ENCODE peak calls at places on chromosomes 11 and 22, in nine cellular contexts. U is GM23248; B is CD4-positive, CD25-positive, alpha-beta regulatory T cell; T is spleen; L is psoas muscle; A is hepatocyte; S is aorta; N is stomach; H is heart right ventricle. F is an unnamed sample. For H3K4me1 and H3K36me3, the result is how much of the 10 kb centered on the place peaks cover.

GRCh38 chr11:126781942-126782341 is 218.6 kb downstream of the KIRREL3 start:
- DNase-seq in U (no peak), H (no peak), S (no peak), T (no peak), B (no peak), L (no peak), N (no peak), A (no peak), F (no peak)

GRCh38 chr11:46491661-46492331 is 100.2 kb upstream of the CHRM4 start:
- DNase-seq in U (peak), N (no peak), H (no peak), T (no peak), S (no peak), A (no peak), B (no peak), L (no peak), F (no peak)

GRCh38 chr11:112288021-112288420 is 27.4 kb upstream of the PLET1 start:
- DNase-seq in S (no peak), T (no peak), B (no peak), U (no peak), A (no peak), N (no peak), H (no peak), L (no peak), F (no peak)

GRCh38 chr11:47494996-47495855 is 46.3 kb upstream of the RAPSN start:
- DNase-seq in U (peak), B (no peak), S (no peak), T (no peak), H (no peak), L (no peak), A (no peak), N (no peak), F (no peak)

GRCh38 chr22:29400576-29400975 is 12.2 kb upstream of the AP1B1 start:
- DNase-seq in A (no peak), N (no peak), T (no peak), H (no peak), L (no peak), S (no peak), B (no peak), U (no peak), F (no peak)

GRCh38 chr11:3155691-3156258 is 9.3 kb downstream of the OSBPL5 start:
- DNase-seq in T (peak), H (peak), L (peak), S (peak), N (no peak), B (no peak), U (peak), A (no peak), F (peak)

GRCh38 chr11:6303657-6304056 is 16.6 kb downstream of the CAVIN3 start:
- DNase-seq in H (no peak), B (no peak), U (no peak), S (no peak), N (no peak), T (no peak), L (no peak), A (no peak), F (no peak)

GRCh38 chr11:119461250-119461963 is 38.4 kb upstream of the THY1 start:
- DNase-seq in U (peak), H (no peak), N (no peak), T (no peak), L (no peak), S (no peak), A (no peak), B (no peak), F (no peak)

GRCh38 chr11:67056640-67057409 is at the start of gene RHOD:
- DNase-seq in B (peak), T (peak), H (peak), L (no peak), A (peak), U (peak), S (peak), N (peak), F (peak)

GRCh38 chr11:445765-446588 is 4.1 kb upstream of the PTDSS2 start:
- DNase-seq in S (peak), U (no peak), H (no peak), N (no peak), L (no peak), B (no peak), A (peak), T (no peak), F (no peak)

GRCh38 chr22:44098021-44098739 is 74.1 kb downstream of the PARVB start:
- DNase-seq in S (peak), U (no peak), B (no peak), H (no peak), T (peak), N (no peak), L (peak), A (no peak), F (peak)

GRCh38 chr22:50047346-50047745 is 10.8 kb downstream of the TTLL8 start:
- DNase-seq in A (no peak), B (no peak), U (no peak), H (no peak), S (peak), T (no peak), L (no peak), N (no peak), F (peak)

GRCh38 chr11:102467853-102468580 is 15.5 kb upstream of the TMEM123 start:
- DNase-seq in T (no peak), N (no peak), H (no peak), S (no peak), A (no peak), U (no peak), B (no peak), L (no peak), F (no peak)

GRCh38 chr11:2804701-2805387 is 80.7 kb downstream of the CDKN1C start:
- DNase-seq in T (peak), A (no peak), B (no peak), N (peak), S (peak), U (no peak), L (peak), H (peak), F (peak)

GRCh38 chr11:2898366-2899079 is 12.9 kb upstream of the CDKN1C start:
- DNase-seq in T (peak), N (peak), H (peak), L (peak), U (peak), B (peak), A (peak), S (no peak), F (peak)

GRCh38 chr22:29717789-29718188 is 2.0 kb upstream of the CABP7 start:
- DNase-seq in B (no peak), T (no peak), N (no peak), S (no peak), U (no peak), H (no peak), A (no peak), L (no peak), F (no peak)

GRCh38 chr22:23183107-23183698 is 2.9 kb downstream of the BCR start:
- DNase-seq in N (peak), B (peak), U (peak), A (peak), H (no peak), S (no peak), T (no peak), L (no peak), F (peak)

GRCh38 chr22:42440728-42441127 is 8.5 kb upstream of the NFAM1 start:
- DNase-seq in U (no peak), H (no peak), N (no peak), S (no peak), T (no peak), B (no peak), L (no peak), A (no peak), F (no peak)

GRCh38 chr11:89437317-89437716 is 53.9 kb downstream of the NOX4 start:
- DNase-seq in S (no peak), U (no peak), T (no peak), B (no peak), N (no peak), A (no peak), H (no peak), L (no peak), F (no peak)

GRCh38 chr11:29119691-29120328 is 897.0 kb downstream of the KCNA4 start:
- DNase-seq in T (no peak), S (no peak), H (no peak), N (no peak), L (no peak), B (no peak), U (peak), A (peak), F (no peak)

GRCh38 chr11:61172353-61172752 is 11.1 kb upstream of the VPS37C start:
- DNase-seq in S (no peak), N (peak), H (no peak), T (no peak), L (no peak), U (no peak), B (no peak), A (no peak), F (no peak)

GRCh38 chr11:115941481-115941993 is 437.3 kb upstream of the CADM1 start:
- DNase-seq in A (no peak), S (no peak), T (no peak), B (no peak), U (no peak), H (peak), L (no peak), N (no peak), F (peak)

GRCh38 chr11:62390727-62391126 is 28.1 kb upstream of the SCGB1A1 start:
- DNase-seq in N (no peak), S (no peak), B (no peak), T (no peak), U (peak), H (no peak), A (no peak), L (no peak), F (no peak)

GRCh38 chr22:40668611-40669390 is 10.5 kb upstream of the MCHR1 start:
- DNase-seq in U (peak), S (no peak), T (no peak), H (no peak), L (no peak), B (peak), A (peak), N (no peak), F (no peak)

GRCh38 chr22:41596776-41597634 is 7.4 kb upstream of the PMM1 start:
- DNase-seq in A (peak), H (peak), U (peak), B (peak), S (peak), N (peak), T (peak), L (peak), F (peak)

GRCh38 chr11:128054323-128054910 is 532.9 kb downstream of the ETS1 start:
- DNase-seq in L (no peak), T (no peak), N (no peak), H (no peak), U (peak), B (peak), A (no peak), S (no peak), F (no peak)

GRCh38 chr22:49362393-49362792 is 465.3 kb downstream of the BRD1 start:
- DNase-seq in S (peak), A (peak), T (peak), B (no peak), L (no peak), H (no peak), N (peak), U (no peak), F (no peak)

GRCh38 chr11:116930177-116930576 is 92.8 kb upstream of the APOA1 start:
- DNase-seq in S (no peak), L (no peak), T (peak), A (peak), N (no peak), H (no peak), U (peak), B (peak), F (no peak)

GRCh38 chr11:61120865-61121831 is 18.9 kb downstream of the CD5 start:
- DNase-seq in A (peak), H (peak), N (peak), L (no peak), U (peak), B (peak), S (peak), T (no peak), F (peak)

GRCh38 chr11:9732453-9732852 is 68.6 kb downstream of the SWAP70 start:
- DNase-seq in U (no peak), A (no peak), T (no peak), B (no peak), S (no peak), H (no peak), L (no peak), N (no peak), F (no peak)
- H3K4me1 ChIP-seq in U (under half), A (under half), T (under half), B (under half), S (under half), H (under half), L (under half), N (under half), F (under half)

GRCh38 chr11:65588199-65589054 is 7.2 kb downstream of the KCNK7 start:
- DNase-seq in S (peak), A (peak), U (peak), N (peak), L (peak), T (peak), B (peak), H (peak), F (peak)
- H3K27ac ChIP-seq in S (peak), A (no peak), U (no peak), N (peak), L (peak), T (peak), B (peak), H (peak), F (peak)

GRCh38 chr11:121626507-121626875 is 173.7 kb upstream of the SORL1-AS1 start:
- DNase-seq in N (no peak), A (no peak), L (no peak), B (no peak), S (no peak), U (no peak), T (no peak), H (no peak), F (no peak)

GRCh38 chr11:121630041-121630440 is 177.3 kb upstream of the SORL1-AS1 start:
- DNase-seq in B (no peak), S (no peak), A (no peak), H (no peak), L (no peak), U (peak), T (no peak), N (no peak), F (no peak)

DNA sequence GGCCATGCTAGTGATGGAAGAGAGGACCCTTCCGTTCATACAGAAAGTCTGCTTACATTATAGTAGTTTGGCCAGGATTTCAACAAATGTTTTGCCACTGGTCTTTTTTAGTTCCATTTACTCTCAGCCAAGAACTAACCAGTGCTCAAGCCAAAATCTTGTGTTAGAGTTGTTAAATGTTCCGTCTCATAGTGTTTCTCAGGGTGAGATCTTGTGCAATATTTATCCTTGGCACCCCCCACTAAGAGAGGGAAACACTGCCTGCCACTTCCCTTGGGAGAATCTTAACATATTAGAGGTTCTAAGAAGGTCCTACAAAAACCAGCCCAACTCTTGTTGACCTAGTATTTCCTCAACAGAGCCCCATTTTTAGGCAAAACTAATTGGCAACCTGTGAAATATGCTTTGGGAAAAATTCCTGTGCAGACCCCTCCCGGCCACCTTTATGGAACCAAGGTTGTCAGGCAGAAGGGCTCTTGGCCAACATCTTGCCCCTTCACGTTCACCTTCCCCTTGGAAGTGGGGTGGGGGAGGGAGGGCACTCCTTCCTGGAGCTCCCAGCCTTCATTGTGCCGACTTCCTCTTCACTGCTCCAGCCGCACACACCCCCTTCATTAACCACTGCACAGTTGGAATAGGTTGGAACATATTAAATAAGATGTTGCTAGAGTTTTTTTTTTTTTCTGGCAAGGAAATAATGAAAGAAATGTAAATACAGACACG is 173.2 kb upstream of the SORL1-AS1 start:
- DNase-seq in B (no peak), T (no peak), A (no peak), L (no peak), N (no peak), H (peak), U (peak), S (no peak), F (peak)
- H3K36me3 ChIP-seq in B (half or more), T (under half), A (under half), L (under half), N (half or more), H (under half), U (under half), S (under half), F (under half)

GRCh38 chr11:11977206-11977938 is 31.1 kb downstream of the DKK3 start:
- DNase-seq in T (no peak), B (no peak), L (peak), N (peak), H (peak), U (peak), S (peak), A (peak), F (peak)
- H3K4me1 ChIP-seq in T (under half), B (under half), L (under half), N (under half), H (half or more), U (half or more), S (under half), A (under half), F (half or more)

GRCh38 chr22:45233827-45234226 is 6.9 kb downstream of the KIAA0930 start:
- DNase-seq in T (peak), A (peak), H (no peak), S (no peak), N (no peak), B (no peak), L (no peak), U (no peak), F (no peak)

GRCh38 chr22:45233386-45233785 is 7.3 kb downstream of the KIAA0930 start:
- DNase-seq in A (no peak), N (no peak), H (no peak), S (peak), T (peak), B (no peak), L (no peak), U (no peak), F (no peak)

GRCh38 chr22:45235851-45236342 is 4.8 kb downstream of the KIAA0930 start:
- DNase-seq in B (no peak), N (no peak), L (no peak), S (peak), T (peak), U (no peak), H (no peak), A (no peak), F (no peak)

GRCh38 chr22:45237065-45237990 is 3.4 kb downstream of the KIAA0930 start:
- DNase-seq in L (no peak), S (no peak), T (peak), N (no peak), U (no peak), B (no peak), A (no peak), H (no peak), F (no peak)

GRCh38 chr22:45235101-45235777 is 5.5 kb downstream of the KIAA0930 start:
- DNase-seq in A (no peak), H (peak), L (no peak), S (peak), B (peak), U (no peak), T (peak), N (peak), F (no peak)
- H3K27ac ChIP-seq in A (no peak), H (no peak), L (no peak), S (no peak), B (no peak), U (no peak), T (peak), N (peak), F (no peak)

DNA sequence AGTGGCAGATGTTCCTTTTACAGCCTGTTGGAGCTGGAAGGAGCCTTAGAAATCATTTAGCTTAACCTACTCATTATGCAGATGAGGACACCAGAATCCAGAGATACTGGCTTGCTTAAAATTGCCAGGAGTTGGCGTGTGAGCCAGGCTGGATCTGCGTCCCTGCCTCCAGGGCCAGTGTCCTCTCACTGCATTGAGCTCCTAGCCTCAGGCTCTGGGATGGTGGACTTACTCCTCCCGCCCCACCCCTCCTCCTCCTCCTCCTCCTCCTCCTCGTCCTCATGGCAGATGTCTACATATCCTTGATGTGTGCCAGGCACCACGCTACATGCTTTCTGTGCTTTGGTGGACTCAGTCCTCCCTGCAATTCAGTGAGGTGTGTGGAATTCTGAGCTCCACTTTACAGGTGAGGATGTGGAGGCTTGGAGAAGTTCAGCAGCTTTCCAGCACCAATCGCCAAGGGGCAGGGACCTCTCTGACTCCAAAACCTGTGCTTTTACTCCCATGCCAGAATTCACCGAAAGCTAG is 24.1 kb downstream of the ADAMTS15 start:
- DNase-seq in B (no peak), U (no peak), N (no peak), H (no peak), S (no peak), T (no peak), L (no peak), A (no peak), F (no peak)
- H3K36me3 ChIP-seq in B (under half), U (under half), N (half or more), H (under half), S (under half), T (under half), L (under half), A (under half), F (under half)

GRCh38 chr11:57314221-57314973 is 10.4 kb downstream of the TNKS1BP1 start:
- DNase-seq in T (peak), N (no peak), A (no peak), B (no peak), U (no peak), L (peak), S (peak), H (no peak), F (peak)
- H3K4me1 ChIP-seq in T (under half), N (half or more), A (under half), B (under half), U (under half), L (half or more), S (under half), H (half or more), F (half or more)

F was measured in upper lobe of right lung.